ENCODE peak calls at places on chromosomes 6 and 20, in four cellular contexts. U, Z, B and R are unnamed samples.

GRCh38 chr20:52191132-52191435 is 495 bp downstream of the ZFP64 start:
- DNase-seq in U (no peak), Z (peak; percentile 67), B (no peak), R (no peak)

GRCh38 chr6:52590634-52590985 is 13.8 kb upstream of the TRAM2 start:
- DNase-seq in U (no peak), Z (no peak), B (no peak), R (no peak)

GRCh38 chr20:32476684-32477593 is 108.2 kb downstream of the NOL4L start:
- DNase-seq in U (no peak), Z (no peak), B (no peak), R (no peak)

GRCh38 chr20:48192109-48192508 is 406.8 kb upstream of the SULF2 start:
- DNase-seq in U (no peak), Z (no peak), B (no peak), R (no peak)

GRCh38 chr6:119285908-119286625 is 63.5 kb downstream of the MAN1A1 start:
- DNase-seq in U (no peak), Z (no peak), B (no peak), R (no peak)

GRCh38 chr6:129478379-129478778 is 231.6 kb downstream of the ARHGAP18 start:
- DNase-seq in U (no peak), Z (no peak), B (no peak), R (no peak)

GRCh38 chr6:91088515-91088914 is 501.6 kb upstream of the MAP3K7 start:
- DNase-seq in U (no peak), Z (no peak), B (no peak), R (no peak)

GRCh38 chr6:111748247-111748647 is 125.0 kb downstream of the FYN start:
- DNase-seq in U (no peak), Z (no peak), B (no peak), R (no peak)

GRCh38 chr6:10028202-10028601 is 386.7 kb downstream of the TFAP2A start:
- DNase-seq in U (no peak), Z (no peak), B (no peak), R (no peak)

GRCh38 chr20:38979842-38980241 is 17.7 kb downstream of the DHX35 start:
- DNase-seq in U (no peak), Z (no peak), B (no peak), R (no peak)

GRCh38 chr6:126381498-126381897 is 41.6 kb downstream of the CENPW start:
- DNase-seq in U (no peak), Z (no peak), B (no peak), R (no peak)

GRCh38 chr20:50017576-50018248 is 34.9 kb downstream of the SNAI1 start:
- DNase-seq in U (no peak), Z (no peak), B (no peak), R (no peak)

GRCh38 chr6:6927437-6928361 is 180.1 kb upstream of the RREB1 start:
- DNase-seq in U (no peak), Z (no peak), B (no peak), R (no peak)
- TF ChIP-seq POLR2A in U (no peak), Z (no peak), B (no peak), R (no peak)

GRCh38 chr20:45341939-45342862 is 6.0 kb downstream of the SDC4 start:
- DNase-seq in U (peak; percentile 90), Z (peak; percentile 71), B (no peak), R (no peak)
- TF ChIP-seq POLR2A in U (peak; percentile 51), Z (peak; percentile 85), B (no peak), R (peak; percentile 18)

DNA sequence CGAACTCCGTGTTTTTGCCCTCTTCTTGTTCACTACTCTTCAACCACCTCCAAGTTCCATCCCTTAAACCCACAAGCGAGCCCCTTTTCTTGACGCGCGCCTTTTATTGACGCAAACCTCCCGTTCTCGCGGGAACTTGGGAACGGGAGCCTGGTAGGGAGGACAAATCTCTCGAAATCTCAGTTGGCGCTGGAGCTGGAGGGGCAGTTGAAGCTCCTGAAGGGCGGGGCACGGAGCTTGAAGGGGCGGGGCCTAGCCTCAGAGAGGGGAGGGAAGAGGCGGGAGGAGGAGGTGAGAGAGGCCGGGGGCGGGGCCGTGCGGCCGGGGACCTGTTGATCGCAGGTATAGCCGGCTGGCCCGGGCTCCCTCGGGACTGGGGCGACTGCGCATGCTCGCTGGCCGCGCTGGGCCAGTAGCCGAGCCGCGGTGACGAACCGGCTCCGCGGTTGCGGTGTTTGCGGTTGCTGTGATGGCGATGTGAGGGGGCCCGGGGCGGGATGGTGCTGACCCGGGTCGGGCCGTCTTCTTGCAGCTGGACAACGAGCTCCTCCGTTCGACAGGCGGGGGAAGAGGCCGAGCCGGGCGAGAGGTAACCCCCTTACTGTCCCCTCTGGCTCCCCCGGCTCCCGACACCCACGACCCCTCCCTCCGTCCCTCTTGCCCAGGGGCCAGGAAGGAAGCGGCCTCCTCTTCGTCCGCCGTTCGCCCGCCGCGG is at the start of gene FAM135A:
- DNase-seq in U (peak; percentile 100), Z (peak; percentile 99), B (peak; percentile 94), R (peak; percentile 98)
- TF ChIP-seq POLR2A in U (no peak), Z (peak; percentile 60), B (peak; percentile 87), R (no peak)

GRCh38 chr6:108132863-108133262 is 33.0 kb upstream of the NR2E1 start:
- DNase-seq in U (no peak), Z (no peak), B (no peak), R (no peak)

GRCh38 chr6:108134213-108134973 is 31.4 kb upstream of the NR2E1 start:
- DNase-seq in U (no peak), Z (no peak), B (no peak), R (no peak)

GRCh38 chr6:108127826-108128225 is 38.0 kb upstream of the NR2E1 start:
- DNase-seq in U (no peak), Z (peak; percentile 71), B (no peak), R (no peak)

GRCh38 chr6:108133594-108134179 is 32.1 kb upstream of the NR2E1 start:
- DNase-seq in U (peak; percentile 71), Z (peak; percentile 75), B (no peak), R (no peak)
- TF ChIP-seq POLR2A in U (no peak), Z (peak; percentile 41), B (no peak), R (no peak)

GRCh38 chr20:3739054-3739925 is 6.8 kb downstream of the HSPA12B start:
- DNase-seq in U (no peak), Z (no peak), B (no peak), R (no peak)
- TF ChIP-seq POLR2A in U (no peak), Z (no peak), B (no peak), R (no peak)

GRCh38 chr20:62121776-62122658 is at the start of gene LSM14B:
- DNase-seq in U (peak; percentile 98), Z (peak; percentile 98), B (peak; percentile 78), R (peak; percentile 99)
- TF ChIP-seq POLR2A in U (no peak), Z (peak; percentile 31), B (peak; percentile 71), R (no peak)

GRCh38 chr6:41560440-41561192 is 14.4 kb downstream of the FOXP4 start:
- DNase-seq in U (peak; percentile 59), Z (peak; percentile 45), B (no peak), R (no peak)
- TF ChIP-seq POLR2A in U (no peak), Z (no peak), B (peak; percentile 60), R (no peak)

GRCh38 chr20:23356203-23356602 is 5.6 kb downstream of the NXT1 start:
- DNase-seq in U (no peak), Z (no peak), B (no peak), R (no peak)
- TF ChIP-seq POLR2A in U (no peak), Z (no peak), B (peak; percentile 47), R (no peak)